ENCODE peak calls at places on chromosomes 6 and 20, in five cellular contexts. B, J, I, Q and A are unnamed samples.

GRCh38 chr20:46246527-46246926 is 61.8 kb downstream of the CDH22 start:
- DNase-seq in J (no peak), B (no peak), Q (no peak), I (no peak), A (no peak)

GRCh38 chr6:31070711-31071197 is 41.6 kb downstream of the C6orf15 start:
- DNase-seq in Q (peak), I (peak), J (peak), B (peak), A (peak)

GRCh38 chr6:121442591-121442990 is 7.1 kb downstream of the GJA1 start:
- DNase-seq in Q (no peak), B (no peak), I (no peak), J (no peak), A (no peak)

GRCh38 chr6:136750821-136751220 is 41.5 kb downstream of the MAP3K5 start:
- DNase-seq in J (no peak), B (no peak), I (no peak), Q (no peak), A (no peak)

GRCh38 chr20:43746344-43747137 is 19.7 kb upstream of the GTSF1L start:
- DNase-seq in J (no peak), Q (no peak), I (no peak), B (no peak), A (no peak)

GRCh38 chr6:21914121-21914973 is 320.8 kb downstream of the SOX4 start:
- DNase-seq in J (no peak), I (no peak), B (no peak), Q (no peak), A (peak)

GRCh38 chr6:153237670-153238069 is 106.6 kb upstream of the RGS17 start:
- DNase-seq in I (no peak), Q (no peak), B (no peak), J (no peak), A (no peak)

GRCh38 chr20:51484141-51484815 is 58.2 kb downstream of the NFATC2 start:
- DNase-seq in I (no peak), B (no peak), Q (no peak), J (no peak), A (no peak)

GRCh38 chr20:8994045-8994444 is 74.8 kb upstream of the PLCB4 start:
- DNase-seq in B (no peak), J (no peak), I (no peak), Q (no peak), A (no peak)

GRCh38 chr6:14986370-14986769 is 259.5 kb upstream of the JARID2 start:
- DNase-seq in B (no peak), Q (no peak), J (no peak), I (no peak), A (no peak)

GRCh38 chr6:89291256-89291819 is 23.8 kb downstream of the GABRR2 start:
- DNase-seq in B (no peak), I (peak), J (no peak), Q (no peak), A (no peak)

GRCh38 chr6:149985506-149985937 is 21.8 kb downstream of the ULBP1 start:
- DNase-seq in B (no peak), Q (no peak), J (no peak), I (no peak), A (no peak)

GRCh38 chr20:57388953-57389694 is 2.1 kb upstream of the RBM38 start:
- DNase-seq in I (peak), J (peak), B (no peak), Q (peak), A (peak)

GRCh38 chr6:16776394-16777017 is 15.2 kb upstream of the ATXN1 start:
- DNase-seq in B (no peak), J (no peak), I (no peak), Q (no peak), A (no peak)

GRCh38 chr6:148342146-148343027 is at the start of gene SASH1:
- DNase-seq in I (peak), Q (peak), B (peak), J (peak), A (peak)

GRCh38 chr6:112282217-112282616 is 27.9 kb upstream of the LAMA4 start:
- DNase-seq in B (no peak), Q (peak), J (no peak), I (no peak), A (peak)

GRCh38 chr6:52399511-52400315 is 20.4 kb upstream of the EFHC1 start:
- DNase-seq in B (no peak), Q (no peak), I (peak), J (peak), A (peak)

GRCh38 chr6:28940294-28940858 is 16.6 kb upstream of the TRIM27 start:
- DNase-seq in B (peak), Q (peak), I (peak), J (peak), A (no peak)

GRCh38 chr20:57840066-57840465 is 130.3 kb upstream of the PMEPA1 start:
- DNase-seq in B (no peak), J (no peak), I (peak), Q (no peak), A (no peak)

GRCh38 chr6:71727632-71728294 is 158.6 kb upstream of the RIMS1 start:
- DNase-seq in Q (no peak), J (no peak), I (no peak), B (no peak), A (no peak)

GRCh38 chr6:36546958-36547645 is at the start of gene STK38:
- DNase-seq in J (peak), Q (peak), B (peak), I (peak), A (peak)
- H2BK5ac ChIP-seq in J (peak), Q (peak), B (peak), I (no peak), A (peak)

DNA sequence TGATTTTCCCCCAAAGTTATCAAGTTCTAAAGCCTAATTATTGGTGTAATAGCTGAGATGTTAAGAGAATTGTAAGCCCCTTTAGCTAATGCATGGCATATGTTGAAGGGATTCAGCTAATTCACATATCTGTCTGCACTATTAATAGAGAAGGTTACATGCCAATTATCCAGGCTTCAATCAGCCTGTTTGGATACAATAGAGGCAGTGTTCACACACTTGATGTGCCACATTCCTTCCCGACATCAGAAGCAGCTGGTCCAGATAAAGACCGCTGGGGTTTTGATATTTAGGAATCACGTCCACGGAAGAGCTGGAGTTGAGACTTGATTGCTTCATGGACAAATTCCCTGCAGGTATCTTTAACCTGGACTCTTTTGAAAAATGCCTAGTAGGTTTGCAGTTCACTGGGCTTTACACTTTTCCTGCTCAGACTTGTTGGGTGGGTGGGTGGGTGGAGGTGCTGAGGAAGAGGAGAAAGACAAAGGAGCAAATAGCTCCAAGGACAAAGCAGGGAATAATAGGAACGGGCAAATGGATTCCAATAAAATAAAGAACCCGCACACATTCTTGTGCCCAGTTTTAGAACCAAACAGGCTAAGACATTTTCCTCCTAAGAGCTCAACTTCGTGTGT is 142.6 kb upstream of the ZNF217 start:
- DNase-seq in B (no peak), J (no peak), Q (peak), I (no peak), A (no peak)
- H3K23ac ChIP-seq in B (no peak), J (no peak), Q (no peak), I (no peak), A (no peak)

DNA sequence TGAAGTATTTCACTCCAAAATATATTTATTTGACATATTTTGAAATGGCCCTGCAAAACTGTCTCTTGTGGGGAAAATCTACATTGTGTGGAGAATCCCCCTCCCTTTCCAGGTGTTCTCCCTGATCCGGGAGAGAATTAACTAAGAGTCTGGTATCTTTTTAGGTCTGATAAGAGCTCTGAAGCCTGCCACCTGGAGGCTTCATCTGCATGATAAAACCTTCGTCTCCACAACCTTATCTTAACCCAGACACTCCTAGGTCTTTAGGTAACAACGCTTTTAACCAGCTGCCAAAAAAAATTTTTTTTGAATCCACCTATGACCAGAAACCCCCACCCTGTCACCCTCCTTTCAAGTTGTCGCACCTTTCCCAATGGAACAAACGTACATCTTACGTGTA is 43.0 kb downstream of the FAM184A start:
- DNase-seq in Q (no peak), B (no peak), J (no peak), I (peak), A (no peak)
- H2BK12ac ChIP-seq in Q (no peak), B (no peak), J (no peak), I (no peak), A (no peak)

GRCh38 chr20:61754976-61755778 is 310.5 kb downstream of the TAF4 start:
- DNase-seq in Q (no peak), I (no peak), J (no peak), B (no peak), A (peak)
- H2BK5ac ChIP-seq in Q (no peak), I (no peak), J (no peak), B (peak), A (no peak)

GRCh38 chr6:157984165-157984564 is 2.5 kb downstream of the SYNJ2 start:
- DNase-seq in Q (no peak), J (no peak), I (no peak), B (no peak), A (peak)
- H3K23ac ChIP-seq in Q (no peak), J (no peak), I (no peak), B (no peak), A (no peak)

GRCh38 chr20:52665441-52665840 is 306.7 kb upstream of the TSHZ2 start:
- DNase-seq in B (no peak), Q (no peak), I (no peak), J (no peak), A (no peak)
- H2BK12ac ChIP-seq in B (no peak), Q (no peak), I (no peak), J (no peak), A (no peak)

GRCh38 chr20:59020938-59021551 is 1.8 kb downstream of the TUBB1 start:
- DNase-seq in I (no peak), Q (peak), J (no peak), B (no peak), A (no peak)

GRCh38 chr20:59023616-59024015 is 4.4 kb downstream of the TUBB1 start:
- DNase-seq in Q (no peak), B (no peak), J (no peak), I (no peak), A (no peak)

GRCh38 chr20:59025086-59025485 is 5.9 kb downstream of the TUBB1 start:
- DNase-seq in I (no peak), B (no peak), J (no peak), Q (no peak), A (no peak)

GRCh38 chr20:59024111-59024530 is 4.9 kb downstream of the TUBB1 start:
- DNase-seq in J (no peak), Q (no peak), I (no peak), B (no peak), A (no peak)

GRCh38 chr20:59022754-59023153 is 3.5 kb downstream of the TUBB1 start:
- DNase-seq in Q (no peak), I (no peak), J (no peak), B (no peak), A (no peak)
- H2BK5ac ChIP-seq in Q (no peak), I (no peak), J (no peak), B (no peak), A (no peak)

GRCh38 chr6:167746377-167747151 is 80.1 kb upstream of the AFDN start:
- DNase-seq in J (no peak), I (no peak), B (no peak), Q (no peak), A (peak)

GRCh38 chr6:167747645-167748044 is 79.1 kb upstream of the AFDN start:
- DNase-seq in J (no peak), I (no peak), B (no peak), Q (no peak), A (no peak)

GRCh38 chr6:167744681-167745659 is 81.7 kb upstream of the AFDN start:
- DNase-seq in Q (peak), I (no peak), J (no peak), B (no peak), A (peak)

GRCh38 chr6:167747152-167747427 is 79.6 kb upstream of the AFDN start:
- DNase-seq in I (no peak), Q (no peak), B (no peak), J (no peak), A (no peak)

DNA sequence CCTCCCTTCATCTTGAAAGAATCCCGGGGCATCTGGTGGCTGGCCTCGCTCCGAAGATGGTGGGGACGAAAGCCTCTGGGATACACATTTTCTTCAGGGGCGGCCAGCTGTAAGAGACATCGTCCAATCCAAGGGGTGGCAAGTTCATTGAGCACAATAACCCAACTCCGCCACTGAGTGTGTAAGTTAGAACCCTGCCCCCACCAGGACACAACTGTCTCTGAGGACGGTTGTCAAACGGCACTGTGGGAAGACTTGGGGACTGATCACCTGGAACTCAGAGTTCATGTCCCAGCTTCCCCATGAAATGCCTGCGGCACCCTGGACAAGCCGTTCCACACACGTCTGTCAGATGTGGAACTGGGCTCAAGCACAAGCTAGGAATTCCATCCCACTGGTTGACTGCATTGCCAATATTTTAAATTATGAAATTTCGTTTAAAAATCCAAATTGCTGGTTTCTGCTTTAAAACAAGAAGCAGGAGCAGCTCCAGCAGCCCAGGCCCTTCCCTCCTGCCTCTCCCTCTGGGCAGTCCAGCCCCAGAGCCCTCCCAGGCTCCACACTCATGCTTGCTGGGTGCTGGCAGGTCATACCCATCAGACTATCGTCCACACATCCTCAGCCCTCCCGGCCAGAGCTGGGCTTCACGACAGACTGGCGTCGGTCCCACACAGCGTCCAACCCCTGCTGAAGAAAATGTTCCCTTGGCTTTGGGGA is 80.9 kb upstream of the AFDN start:
- DNase-seq in Q (peak), B (no peak), I (no peak), J (no peak), A (no peak)
- H3K23ac ChIP-seq in Q (no peak), B (no peak), I (no peak), J (peak), A (no peak)